ENCODE peak calls at places on chromosomes 4 and X, in seven cellular contexts. E is IMR-90, O is mesendoderm, Z is neuronal stem cell, I is H1, X is H9, Q is trophoblast cell. V is an unnamed sample.

GRCh38 chr4:150056569-150056968 is 21.7 kb upstream of the DCLK2 start:
- DNase-seq in Q (no peak), O (no peak), X (no peak), Z (no peak), I (no peak), E (peak; percentile 70), V (peak; percentile 85)

GRCh38 chr4:10629394-10629793 is 55.2 kb downstream of the CLNK start:
- DNase-seq in E (no peak), X (no peak), Z (no peak), O (no peak), Q (no peak), I (no peak), V (no peak)

GRCh38 chr4:2816401-2816954 is 23.6 kb downstream of the SH3BP2 start:
- DNase-seq in Q (no peak), E (no peak), Z (no peak), X (no peak), O (no peak), I (no peak), V (no peak)

GRCh38 chr4:138775890-138776289 is 239.7 kb upstream of the NOCT start:
- DNase-seq in E (no peak), O (peak; percentile 18), I (no peak), X (no peak), Z (no peak), Q (no peak), V (peak; percentile 60)

GRCh38 chr4:1592179-1593037 is 91.7 kb downstream of the FAM53A start:
- DNase-seq in O (no peak), X (no peak), I (no peak), Q (no peak), Z (no peak), E (no peak), V (no peak)

GRCh38 chr4:26792639-26793038 is 68.0 kb upstream of the STIM2 start:
- DNase-seq in I (no peak), E (no peak), Z (no peak), X (no peak), Q (no peak), O (no peak), V (no peak)

GRCh38 chr4:39353478-39354177 is 12.5 kb downstream of the RFC1 start:
- DNase-seq in Z (no peak), X (no peak), Q (no peak), I (no peak), O (no peak), E (peak; percentile 39), V (peak; percentile 82)

GRCh38 chr4:146401274-146401673 is 120.5 kb downstream of the SLC10A7 start:
- DNase-seq in E (no peak), X (no peak), I (no peak), Q (no peak), Z (no peak), O (no peak), V (no peak)

GRCh38 chr4:609400-610050 is 15.8 kb upstream of the PDE6B start:
- DNase-seq in E (no peak), O (no peak), Q (no peak), X (no peak), Z (no peak), I (no peak), V (no peak)

GRCh38 chr4:73520821-73521220 is 39.3 kb downstream of the AFM start:
- DNase-seq in O (peak; percentile 88), I (peak; percentile 1), X (peak; percentile 52), E (peak; percentile 60), Q (no peak), Z (peak; percentile 14), V (peak; percentile 69)

GRCh38 chrX:81875800-81876199 is 673.9 kb downstream of the SH3BGRL start:
- DNase-seq in Q (no peak), I (no peak), E (no peak), O (no peak), Z (no peak), X (no peak), V (no peak)

GRCh38 chrX:85517994-85518718 is 138.7 kb upstream of the POF1B start:
- DNase-seq in O (no peak), X (no peak), Q (no peak), I (no peak), E (no peak), Z (no peak), V (no peak)

GRCh38 chrX:36407886-36408285 is 488.4 kb downstream of the CFAP47 start:
- DNase-seq in X (no peak), Q (no peak), I (no peak), Z (no peak), O (no peak), E (no peak), V (no peak)

DNA sequence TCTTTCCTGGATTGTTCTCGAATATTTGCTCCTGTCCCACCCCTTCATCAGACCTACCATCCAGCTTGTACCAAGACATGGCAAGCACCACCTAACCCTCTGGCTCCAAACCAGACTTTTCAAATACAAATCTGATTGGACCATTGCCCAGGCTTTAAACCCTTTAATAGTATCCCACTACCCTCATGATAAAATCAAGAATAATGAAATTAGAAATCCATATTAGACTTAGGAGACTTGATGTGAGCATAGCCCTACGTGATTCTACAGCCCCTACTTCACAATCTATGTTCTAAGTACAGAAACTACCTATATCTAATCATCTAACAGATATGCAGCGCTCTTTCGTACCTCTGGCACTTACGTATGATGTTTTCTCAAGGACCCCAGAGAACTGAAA is 375.2 kb upstream of the CPEB2 start:
- DNase-seq in I (no peak), E (no peak), Z (no peak), X (no peak), O (no peak), Q (no peak), V (no peak)
- H2BK5ac ChIP-seq in I (no peak overlapping the region), E (no peak overlapping the region), Z (no peak overlapping the region), X (no peak overlapping the region), O (no peak overlapping the region), Q (no peak overlapping the region), V (no peak overlapping the region)

DNA sequence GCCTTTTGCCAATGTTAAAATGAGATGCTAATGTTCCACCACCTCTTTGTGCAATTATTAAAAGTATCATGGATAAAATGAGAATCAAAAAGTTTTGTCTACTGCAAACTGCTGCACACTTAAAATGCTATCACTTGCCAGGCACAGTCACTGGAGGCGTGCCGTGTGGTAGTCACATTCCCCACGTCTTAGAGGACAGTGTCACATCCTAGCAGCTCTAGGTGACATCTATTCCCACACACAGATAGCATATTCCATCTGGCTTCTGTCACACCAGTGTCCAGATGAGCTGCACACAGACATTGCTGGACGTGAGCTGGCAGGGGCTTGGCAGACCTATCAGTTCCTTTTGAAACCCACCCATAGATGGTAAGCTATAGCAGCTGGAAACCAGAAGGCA is 47.0 kb downstream of the NSG1 start:
- DNase-seq in I (no peak), Q (no peak), Z (no peak), E (no peak), X (no peak), O (no peak), V (no peak)
- H2BK5ac ChIP-seq in I (no peak overlapping the region), Q (no peak overlapping the region), Z (no peak overlapping the region), E (no peak overlapping the region), X (no peak overlapping the region), O (no peak overlapping the region), V (no peak overlapping the region)

DNA sequence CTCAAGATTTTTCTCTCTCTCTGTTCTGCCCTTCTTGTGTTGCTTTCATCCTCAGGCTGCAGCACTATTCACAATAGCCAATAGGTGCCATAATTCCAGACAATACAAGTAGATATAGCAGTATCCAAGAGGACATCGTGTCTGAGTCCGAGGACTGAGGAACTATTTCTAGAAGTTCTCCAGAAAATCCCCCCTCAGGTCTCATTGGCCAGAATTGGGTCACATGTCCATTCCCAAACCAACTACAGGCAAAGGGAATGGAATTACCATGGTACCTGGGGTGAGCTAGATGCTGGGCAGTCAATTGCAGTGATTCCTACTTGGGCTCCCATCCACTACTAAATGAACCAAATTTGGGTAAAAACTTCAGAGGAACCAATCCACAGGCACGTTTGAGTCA is 301.9 kb upstream of the RASGEF1B start:
- DNase-seq in X (no peak), O (no peak), Z (no peak), E (no peak), I (no peak), Q (no peak), V (no peak)
- H2BK5ac ChIP-seq in X (no peak overlapping the region), O (no peak overlapping the region), Z (no peak overlapping the region), E (no peak overlapping the region), I (no peak overlapping the region), Q (no peak overlapping the region), V (no peak overlapping the region)

GRCh38 chr4:23036503-23036902 is 343.8 kb downstream of the GBA3 start:
- DNase-seq in O (no peak), Z (no peak), Q (peak; percentile 9), X (no peak), E (no peak), I (no peak), V (no peak)
- H2BK5ac ChIP-seq in O (no peak overlapping the region), Z (no peak overlapping the region), Q (peak overlapping the region; percentile 37), X (no peak overlapping the region), E (no peak overlapping the region), I (no peak overlapping the region), V (no peak overlapping the region)

V was measured in mesenchymal stem cell.